ENCODE peak calls at places on chromosomes 1 and 21, in five cellular contexts. M is Peyer's patch, C is GM23338, I is lung, B is upper lobe of left lung. X is an unnamed sample.

GRCh38 chr1:213985181-213986019 is 2.4 kb upstream of the PROX1 start:
- DNase-seq in C (peak; percentile 65), B (no peak), M (no peak), I (no peak), X (no peak)

GRCh38 chr1:36458910-36459309 is 5.3 kb downstream of the MRPS15 start:
- DNase-seq in C (no peak), B (no peak), I (no peak), M (no peak), X (no peak)

GRCh38 chr1:53501065-53502005 is 42.1 kb downstream of the DMRTB1 start:
- DNase-seq in B (no peak), C (peak; percentile 40), M (no peak), I (no peak), X (no peak)

GRCh38 chr21:41167348-41168342 is at the start of gene BACE2:
- DNase-seq in I (peak; percentile 78), B (peak; percentile 81), C (peak; percentile 76), M (peak; percentile 43), X (peak; percentile 55)

GRCh38 chr1:85824066-85824835 is 116.0 kb upstream of the ZNHIT6 start:
- DNase-seq in C (peak; percentile 39), I (no peak), B (no peak), M (no peak), X (no peak)

GRCh38 chr21:34999397-34999941 is 49.6 kb downstream of the RUNX1 start:
- DNase-seq in B (no peak), C (no peak), I (no peak), M (no peak), X (no peak)

GRCh38 chr21:37535672-37536071 is 169.1 kb downstream of the DYRK1A start:
- DNase-seq in I (no peak), C (no peak), B (no peak), M (no peak), X (no peak)

GRCh38 chr1:208929575-208929974 is 653.9 kb upstream of the CAMK1G start:
- DNase-seq in I (no peak), C (no peak), B (no peak), M (no peak), X (no peak)

GRCh38 chr21:42663860-42664535 is 10.6 kb downstream of the PDE9A start:
- DNase-seq in B (no peak), M (no peak), C (no peak), I (no peak), X (no peak)

GRCh38 chr1:227544067-227544655 is 19.2 kb upstream of the ZNF678 start:
- DNase-seq in B (no peak), I (no peak), M (no peak), C (no peak), X (no peak)

GRCh38 chr1:41361495-41362356 is 492 bp downstream of the FOXO6 start:
- DNase-seq in C (peak; percentile 56), I (no peak), B (no peak), M (no peak), X (no peak)

GRCh38 chr1:45906883-45907282 is 103.5 kb downstream of the MAST2 start:
- DNase-seq in I (no peak), B (no peak), C (no peak), M (no peak), X (no peak)

GRCh38 chr21:44681152-44681551 is 811 bp downstream of the KRTAP12-1 start:
- DNase-seq in I (no peak), M (no peak), C (no peak), B (no peak), X (no peak)

GRCh38 chr1:21644906-21645305 is 24.3 kb downstream of the RAP1GAP start:
- DNase-seq in M (no peak), I (no peak), C (no peak), B (no peak), X (no peak)

GRCh38 chr1:164703415-164703814 is 144.4 kb downstream of the PBX1 start:
- DNase-seq in C (no peak), B (no peak), M (no peak), I (no peak), X (no peak)

GRCh38 chr1:223714849-223715709 is 2.7 kb downstream of the CAPN2 start:
- DNase-seq in I (no peak), M (peak; percentile 26), C (peak; percentile 62), B (peak; percentile 83), X (peak; percentile 52)

GRCh38 chr1:16048573-16049189 is 5.1 kb downstream of the CLCNKB start:
- DNase-seq in M (no peak), I (peak; percentile 66), B (peak; percentile 73), C (peak; percentile 97), X (no peak)

GRCh38 chr1:145730467-145730866 is 11.2 kb downstream of the CD160 start:
- DNase-seq in I (no peak), C (no peak), M (no peak), B (no peak), X (no peak)

DNA sequence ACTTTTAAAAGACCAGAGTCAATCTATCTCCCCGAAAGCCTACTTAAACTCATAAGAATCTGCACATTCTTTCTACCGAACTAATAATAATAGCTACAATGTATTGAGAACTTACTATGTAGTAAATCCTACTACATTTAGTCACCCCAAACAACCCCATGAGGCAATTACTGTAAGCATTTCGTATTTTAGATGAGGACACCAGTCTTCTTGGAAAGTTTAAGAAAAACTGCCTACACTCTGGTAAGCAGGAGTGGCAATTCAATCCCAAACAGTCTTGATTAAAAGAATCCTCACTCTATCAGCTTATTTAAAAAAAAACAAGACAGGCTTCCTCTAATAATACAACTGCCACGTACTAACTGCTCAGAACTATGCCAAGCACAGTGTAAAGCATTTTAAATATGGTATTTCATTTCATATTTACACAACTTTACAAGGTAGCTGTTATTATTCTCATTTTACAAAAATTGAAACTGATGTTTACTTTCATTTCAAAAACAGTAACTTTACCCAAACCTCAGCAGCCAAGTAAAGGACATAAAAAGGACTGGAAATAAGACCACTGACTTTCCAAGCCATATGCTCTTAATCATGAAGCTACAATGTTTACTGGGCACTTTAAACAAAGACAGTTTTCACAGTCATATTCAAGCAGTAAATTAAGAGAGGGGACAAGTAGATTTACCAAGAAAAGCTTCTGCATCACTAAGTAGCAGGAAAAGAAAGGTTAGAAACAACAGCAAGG is 13.9 kb downstream of the ARID4B start:
- DNase-seq in C (no peak), B (no peak), I (no peak), M (no peak), X (no peak)
- H3K4me3 ChIP-seq in C (no peak overlapping the region), B (no peak overlapping the region), I (no peak overlapping the region), M (no peak overlapping the region), X (no peak overlapping the region)

DNA sequence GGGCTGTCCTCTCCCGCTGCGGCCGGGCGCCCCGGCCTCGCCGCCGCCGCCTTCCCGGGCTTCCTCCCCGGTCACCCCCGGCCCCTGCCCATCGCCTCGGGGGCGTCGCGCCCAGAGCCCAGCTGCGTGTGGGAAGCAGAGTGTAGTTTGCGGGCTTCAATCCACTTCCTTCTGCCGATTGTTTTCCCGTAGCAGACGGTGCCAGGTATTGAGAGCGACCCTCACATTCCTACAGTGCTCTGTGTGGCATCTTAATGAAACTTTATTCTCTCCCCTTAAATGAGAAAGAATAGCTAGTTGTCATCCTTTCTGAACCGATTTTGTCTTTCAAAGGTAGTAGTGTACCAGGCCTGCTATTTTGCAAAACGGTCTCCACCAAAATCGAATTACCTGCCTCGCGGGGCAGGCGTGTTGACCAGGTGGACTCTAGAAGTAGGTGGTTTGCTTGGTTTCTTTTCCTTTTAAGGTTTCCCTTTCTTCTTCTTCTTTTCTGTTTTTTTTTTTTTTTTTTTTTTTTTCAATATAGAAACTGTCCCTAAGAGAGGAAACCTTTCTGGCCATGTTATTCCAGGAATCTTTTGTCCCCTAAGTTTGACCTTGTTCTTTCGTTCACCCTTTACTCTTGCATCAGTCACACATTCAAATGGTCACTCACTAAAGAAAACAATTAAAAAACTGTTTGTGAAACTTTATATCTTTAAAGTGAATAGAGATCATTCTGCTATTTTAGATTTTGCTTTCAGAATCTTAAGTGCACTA is 881 bp downstream of the USP25 start:
- DNase-seq in M (peak; percentile 35), I (no peak), B (no peak), C (peak; percentile 45), X (no peak)
- H3K27ac ChIP-seq in M (peak overlapping the region; percentile 99), I (peak overlapping the region; percentile 99), B (peak overlapping the region; percentile 92), C (peak overlapping the region; percentile 69), X (peak overlapping the region; percentile 89)

GRCh38 chr1:155079487-155080249 is 1.0 kb downstream of the EFNA3 start:
- DNase-seq in B (no peak), M (no peak), I (no peak), C (no peak), X (no peak)

GRCh38 chr1:155077758-155078495 is 710 bp upstream of the EFNA3 start:
- DNase-seq in I (no peak), B (no peak), M (no peak), C (no peak), X (no peak)

GRCh38 chr1:155080250-155081228 is 1.9 kb downstream of the EFNA3 start:
- DNase-seq in M (peak; percentile 31), B (no peak), C (peak; percentile 98), I (no peak), X (no peak)

GRCh38 chr1:155078496-155079209 is at the start of gene EFNA3:
- DNase-seq in C (peak; percentile 78), M (peak; percentile 65), I (no peak), B (peak; percentile 66), X (no peak)

GRCh38 chr1:155079210-155079486 is 511 bp downstream of the EFNA3 start:
- DNase-seq in M (no peak), I (no peak), C (no peak), B (no peak), X (no peak)
- H3K4me3 ChIP-seq in M (peak overlapping the region; percentile 54), I (no peak overlapping the region), C (peak overlapping the region; percentile 83), B (peak overlapping the region; percentile 39), X (no peak overlapping the region)

GRCh38 chr1:92556350-92556749 is 69.6 kb upstream of the GFI1 start:
- DNase-seq in B (no peak), I (no peak), M (no peak), C (no peak), X (no peak)
- H3K27ac ChIP-seq in B (no peak overlapping the region), I (no peak overlapping the region), M (no peak overlapping the region), C (no peak overlapping the region), X (no peak overlapping the region)